ENCODE peak calls at places on chromosomes 12 and 14, in five cellular contexts. J, Y, T, D and N are unnamed samples.

GRCh38 chr12:5023842-5024241 is 19.8 kb upstream of the KCNA5 start:
- DNase-seq in J (no peak), D (no peak), Y (no peak), T (no peak), N (no peak)

GRCh38 chr12:45192041-45192695 is 23.7 kb upstream of the ANO6 start:
- DNase-seq in D (peak), Y (no peak), T (peak), J (peak), N (peak)

GRCh38 chr12:98416845-98417244 is 98.5 kb upstream of the TMPO start:
- DNase-seq in T (peak), J (peak), Y (no peak), D (peak), N (peak)

GRCh38 chr12:130650131-130650530 is 66.0 kb downstream of the RIMBP2 start:
- DNase-seq in Y (no peak), T (no peak), J (no peak), D (no peak), N (no peak)

GRCh38 chr12:49702676-49703228 is 4.5 kb downstream of the FMNL3 start:
- DNase-seq in T (peak), J (no peak), Y (no peak), D (peak), N (no peak)

GRCh38 chr12:79674629-79675028 is 16.1 kb downstream of the PAWR start:
- DNase-seq in T (peak), J (no peak), Y (no peak), D (peak), N (no peak)

GRCh38 chr12:49865109-49865781 is 22.3 kb upstream of the BCDIN3D start:
- DNase-seq in Y (no peak), T (no peak), D (no peak), J (no peak), N (no peak)

GRCh38 chr14:99673328-99674063 is 10.6 kb upstream of the CYP46A1 start:
- DNase-seq in Y (no peak), J (no peak), D (no peak), T (no peak), N (no peak)

GRCh38 chr14:101980700-101981099 is 16.3 kb downstream of the DYNC1H1 start:
- DNase-seq in Y (no peak), J (peak), D (peak), T (peak), N (no peak)

GRCh38 chr12:122454250-122454721 is 31.8 kb upstream of the CLIP1 start:
- DNase-seq in Y (no peak), J (no peak), D (no peak), T (no peak), N (no peak)

GRCh38 chr12:11769723-11770514 is 120.4 kb downstream of the ETV6 start:
- DNase-seq in J (no peak), D (no peak), T (no peak), Y (no peak), N (no peak)

GRCh38 chr12:19794116-19794515 is 354.8 kb downstream of the AEBP2 start:
- DNase-seq in Y (no peak), D (no peak), T (peak), J (no peak), N (no peak)

GRCh38 chr14:74917646-74918081 is 5.4 kb downstream of the RPS6KL1 start:
- DNase-seq in T (peak), Y (no peak), D (peak), J (no peak), N (no peak)

GRCh38 chr12:4216542-4216927 is 57.0 kb upstream of the CCND2 start:
- DNase-seq in Y (no peak), J (no peak), T (no peak), D (no peak), N (no peak)

GRCh38 chr12:98741615-98742265 is 96.7 kb downstream of the APAF1 start:
- DNase-seq in T (no peak), D (no peak), J (no peak), Y (no peak), N (no peak)

GRCh38 chr12:98743362-98743953 is 98.4 kb downstream of the APAF1 start:
- DNase-seq in Y (no peak), D (peak), T (no peak), J (peak), N (peak)

GRCh38 chr12:75505706-75506312 is 5.6 kb downstream of the KRR1 start:
- DNase-seq in D (peak), Y (no peak), J (peak), T (no peak), N (peak)

GRCh38 chr12:44794867-44795266 is 81.2 kb downstream of the NELL2 start:
- DNase-seq in D (no peak), T (no peak), Y (no peak), J (no peak), N (no peak)

GRCh38 chr14:64817631-64818030 is 62.1 kb downstream of the SPTB start:
- DNase-seq in T (peak), J (no peak), Y (no peak), D (no peak), N (no peak)